ENCODE peak calls at places on chromosomes 16 and 17, in six cellular contexts. O is heart left ventricle, F is breast epithelium, G is neural progenitor cell, L is lower lobe of right lung, D is esophagus muscularis mucosa. N is an unnamed sample. For H3K4me1 and H3K36me3, the result is how much of the 10 kb centered on the place peaks cover.

GRCh38 chr16:89040391-89040790 is 53.3 kb upstream of the ACSF3 start:
- DNase-seq in O (peak), F (no peak), G (no peak), L (peak), D (no peak), N (no peak)

GRCh38 chr17:37488607-37489196 is 989 bp upstream of the DUSP14 start:
- DNase-seq in O (peak), F (peak), G (peak), L (peak), D (peak), N (peak)

GRCh38 chr17:50396261-50397110 is 837 bp downstream of the LRRC59 start:
- DNase-seq in O (no peak), F (peak), G (no peak), L (peak), D (no peak), N (peak)

GRCh38 chr17:68972119-68972704 is 17.0 kb upstream of the ABCA8 start:
- DNase-seq in O (no peak), F (no peak), G (peak), L (no peak), D (no peak), N (no peak)

GRCh38 chr17:80558046-80558445 is 13.4 kb downstream of the RPTOR start:
- DNase-seq in O (no peak), F (no peak), G (no peak), L (no peak), D (no peak), N (no peak)

GRCh38 chr17:79671387-79671752 is 59.4 kb upstream of the ENPP7 start:
- DNase-seq in O (no peak), F (peak), G (no peak), L (no peak), D (no peak), N (no peak)

GRCh38 chr16:20928774-20929411 is 28.3 kb downstream of the LYRM1 start:
- DNase-seq in O (no peak), F (no peak), G (no peak), L (no peak), D (no peak), N (no peak)

GRCh38 chr16:28277537-28278388 is 14.6 kb upstream of the SBK1 start:
- DNase-seq in O (peak), F (peak), G (peak), L (peak), D (peak), N (peak)

GRCh38 chr17:80452173-80452915 is 24.1 kb downstream of the NPTX1 start:
- DNase-seq in O (no peak), F (no peak), G (no peak), L (no peak), D (no peak), N (no peak)

GRCh38 chr16:17434006-17434405 is 36.8 kb downstream of the XYLT1 start:
- DNase-seq in O (peak), F (no peak), G (no peak), L (no peak), D (no peak), N (no peak)

GRCh38 chr17:21199856-21200255 is 14.1 kb downstream of the TMEM11 start:
- DNase-seq in O (no peak), F (no peak), G (peak), L (no peak), D (no peak), N (peak)

GRCh38 chr17:58617563-58617962 is 74.3 kb downstream of the TEX14 start:
- DNase-seq in O (no peak), F (no peak), G (no peak), L (no peak), D (no peak), N (no peak)

GRCh38 chr17:40953876-40954275 is 12.9 kb downstream of the KRT39 start:
- DNase-seq in O (no peak), F (no peak), G (no peak), L (no peak), D (no peak), N (no peak)

GRCh38 chr16:3443108-3444031 is at the start of the genes NAA60 and ZNF597:
- DNase-seq in O (peak), F (peak), G (peak), L (peak), D (peak), N (peak)

GRCh38 chr16:3439637-3440036 is 3.7 kb downstream of the ZNF597 start:
- DNase-seq in O (no peak), F (no peak), G (no peak), L (no peak), D (no peak), N (no peak)

GRCh38 chr16:3444032-3444388 is 530 bp downstream of the NAA60 start:
- DNase-seq in O (no peak), F (no peak), G (peak), L (peak), D (no peak), N (peak)
- H3K4me1 ChIP-seq in O (under half), F (under half), G (under half), L (under half), D (under half), N (under half)

GRCh38 chr17:77231076-77231871 is 90.5 kb downstream of the SEC14L1 start:
- DNase-seq in O (no peak), F (no peak), G (no peak), L (peak), D (no peak), N (no peak)

GRCh38 chr17:77227461-77228223 is 86.9 kb downstream of the SEC14L1 start:
- DNase-seq in O (no peak), F (no peak), G (no peak), L (peak), D (no peak), N (peak)

GRCh38 chr17:77230436-77230830 is 89.7 kb downstream of the SEC14L1 start:
- DNase-seq in O (no peak), F (no peak), G (no peak), L (peak), D (no peak), N (no peak)

GRCh38 chr17:77228224-77229215 is 87.8 kb downstream of the SEC14L1 start:
- DNase-seq in O (no peak), F (no peak), G (peak), L (peak), D (no peak), N (peak)

GRCh38 chr17:77229786-77230435 is 89.1 kb downstream of the SEC14L1 start:
- DNase-seq in O (no peak), F (no peak), G (no peak), L (peak), D (no peak), N (no peak)
- H3K36me3 ChIP-seq in O (under half), F (under half), G (under half), L (under half), D (under half), N (under half)

GRCh38 chr16:56995136-56995805 is 5.9 kb downstream of the NLRC5 start:
- DNase-seq in O (no peak), F (no peak), G (no peak), L (no peak), D (no peak), N (no peak)
- H3K4me1 ChIP-seq in O (under half), F (under half), G (under half), L (under half), D (under half), N (under half)

DNA sequence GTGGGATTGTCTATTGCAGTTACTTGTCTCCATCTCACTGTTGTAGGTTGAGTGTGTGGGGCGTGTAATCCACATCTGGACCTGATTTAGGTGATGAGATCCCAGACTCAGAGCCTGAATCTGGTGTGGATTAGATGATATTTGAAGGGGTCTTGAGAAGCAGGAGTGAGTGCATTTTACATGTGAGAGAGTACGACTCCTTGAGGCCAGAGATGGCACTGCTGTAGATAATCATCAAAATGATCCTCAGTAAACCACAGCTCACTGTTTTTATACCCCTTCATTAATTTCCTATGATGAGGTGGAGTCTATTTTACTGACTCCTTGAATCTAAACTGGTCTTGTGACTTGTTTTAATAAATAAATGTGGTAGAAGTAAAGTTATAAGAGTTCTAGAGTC is 732.5 kb downstream of the KCNJ2 start:
- DNase-seq in O (no peak), F (no peak), G (no peak), L (no peak), D (no peak), N (no peak)
- H3K36me3 ChIP-seq in O (under half), F (under half), G (under half), L (under half), D (under half), N (under half)

GRCh38 chr17:77420476-77420803 is 279.7 kb downstream of the SEC14L1 start:
- DNase-seq in O (no peak), F (no peak), G (no peak), L (no peak), D (no peak), N (no peak)
- H3K4me1 ChIP-seq in O (half or more), F (under half), G (half or more), L (half or more), D (half or more), N (under half)

GRCh38 chr17:42000399-42001076 is 16.7 kb downstream of the DNAJC7 start:
- DNase-seq in O (no peak), F (no peak), G (no peak), L (no peak), D (no peak), N (no peak)

GRCh38 chr17:42001729-42002128 is 15.5 kb downstream of the DNAJC7 start:
- DNase-seq in O (no peak), F (no peak), G (no peak), L (no peak), D (no peak), N (no peak)

GRCh38 chr17:42005128-42005527 is 12.1 kb downstream of the DNAJC7 start:
- DNase-seq in O (no peak), F (no peak), G (no peak), L (no peak), D (no peak), N (no peak)

GRCh38 chr17:42002792-42003301 is 14.4 kb downstream of the DNAJC7 start:
- DNase-seq in O (no peak), F (no peak), G (no peak), L (no peak), D (no peak), N (no peak)

DNA sequence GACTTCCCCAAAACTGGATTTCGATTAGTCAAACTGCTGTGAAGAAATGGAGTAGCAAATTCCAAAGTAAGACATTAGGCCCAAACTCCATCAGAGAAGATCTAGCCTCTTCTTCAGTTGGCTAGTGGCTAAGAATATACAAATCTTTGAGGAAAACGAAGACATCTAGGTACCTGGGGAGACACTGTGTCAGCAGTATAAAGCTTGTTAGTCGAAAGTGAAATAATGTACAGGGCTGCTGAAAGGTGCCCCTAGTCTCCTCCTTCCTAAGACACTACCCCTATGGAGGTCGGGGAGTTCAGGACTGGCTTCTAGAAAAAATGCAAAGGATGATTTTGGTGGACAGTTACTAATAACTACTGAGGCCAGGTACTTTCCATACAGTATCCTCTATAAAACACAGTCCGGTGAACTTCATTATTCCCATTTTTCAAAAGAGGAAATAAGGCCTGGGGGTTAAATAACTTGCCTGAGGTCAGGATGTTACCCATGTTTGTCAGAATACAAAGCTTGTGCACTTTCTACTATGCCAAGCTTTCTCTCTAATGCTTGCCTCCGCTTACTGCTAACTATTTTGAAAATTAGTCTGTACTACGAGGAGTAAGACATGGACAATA is 15.0 kb downstream of the DNAJC7 start:
- DNase-seq in O (no peak), F (no peak), G (no peak), L (no peak), D (no peak), N (no peak)
- H3K36me3 ChIP-seq in O (under half), F (under half), G (under half), L (half or more), D (half or more), N (half or more)

GRCh38 chr16:84281077-84281476 is 13.6 kb upstream of the WFDC1 start:
- DNase-seq in O (no peak), F (no peak), G (peak), L (no peak), D (no peak), N (peak)

GRCh38 chr16:84284168-84284722 is 10.4 kb upstream of the WFDC1 start:
- DNase-seq in O (peak), F (no peak), G (peak), L (peak), D (no peak), N (peak)

GRCh38 chr16:84286568-84287220 is 8.0 kb upstream of the WFDC1 start:
- DNase-seq in O (peak), F (no peak), G (no peak), L (peak), D (no peak), N (no peak)

GRCh38 chr16:84282533-84282932 is 12.1 kb upstream of the WFDC1 start:
- DNase-seq in O (no peak), F (no peak), G (no peak), L (no peak), D (no peak), N (no peak)

GRCh38 chr16:84283314-84284167 is 11.1 kb upstream of the WFDC1 start:
- DNase-seq in O (peak), F (no peak), G (no peak), L (no peak), D (no peak), N (no peak)
- H3K4me1 ChIP-seq in O (under half), F (under half), G (under half), L (under half), D (under half), N (under half)